ENCODE peak calls at places on chromosomes 5 and 9, in five cellular contexts. Z, C, E, L and T are unnamed samples.

GRCh38 chr5:93078082-93079038 is 502.7 kb downstream of the NR2F1-AS1 start:
- DNase-seq in Z (peak), C (peak), E (peak), L (no peak), T (no peak)

GRCh38 chr9:122217640-122218039 is 11.1 kb downstream of the LHX6 start:
- DNase-seq in Z (no peak), C (peak), E (no peak), L (no peak), T (no peak)

GRCh38 chr5:133232011-133232410 is 180.2 kb downstream of the HSPA4 start:
- DNase-seq in Z (no peak), C (no peak), E (no peak), L (no peak), T (no peak)

GRCh38 chr9:94729199-94729598 is 2.7 kb downstream of the AOPEP start:
- DNase-seq in Z (peak), C (no peak), E (no peak), L (peak), T (no peak)

GRCh38 chr9:109967651-109968331 is 187.8 kb downstream of the PALM2AKAP2 start:
- DNase-seq in Z (no peak), C (no peak), E (no peak), L (no peak), T (no peak)

GRCh38 chr9:124797343-124798103 is 20.6 kb downstream of the OLFML2A start:
- DNase-seq in Z (no peak), C (no peak), E (no peak), L (no peak), T (no peak)

GRCh38 chr9:71680189-71680983 is 87.9 kb downstream of the CEMIP2 start:
- DNase-seq in Z (peak), C (peak), E (no peak), L (no peak), T (no peak)

GRCh38 chr9:71812385-71812784 is 44.1 kb upstream of the CEMIP2 start:
- DNase-seq in Z (no peak), C (no peak), E (no peak), L (no peak), T (no peak)

GRCh38 chr5:126368239-126368812 is 54.9 kb upstream of the GRAMD2B start:
- DNase-seq in Z (no peak), C (peak), E (no peak), L (peak), T (no peak)

GRCh38 chr9:6121707-6122106 is 93.9 kb upstream of the IL33 start:
- DNase-seq in Z (no peak), C (no peak), E (no peak), L (no peak), T (no peak)

GRCh38 chr5:56358703-56359428 is 125.7 kb upstream of the ANKRD55 start:
- DNase-seq in Z (peak), C (peak), E (peak), L (no peak), T (no peak)

GRCh38 chr5:180098991-180099732 is 27.6 kb upstream of the RNF130 start:
- DNase-seq in Z (no peak), C (no peak), E (no peak), L (no peak), T (no peak)

GRCh38 chr5:177094224-177095087 is 7.7 kb downstream of the FGFR4 start:
- DNase-seq in Z (peak), C (peak), E (no peak), L (no peak), T (no peak)

GRCh38 chr5:10581867-10582511 is 18.1 kb downstream of the ANKRD33B start:
- DNase-seq in Z (no peak), C (no peak), E (no peak), L (no peak), T (peak)

GRCh38 chr5:38445374-38446028 is 110.9 kb downstream of the LIFR start:
- DNase-seq in Z (no peak), C (no peak), E (no peak), L (no peak), T (no peak)

GRCh38 chr5:36530249-36530648 is 76.2 kb upstream of the SLC1A3 start:
- DNase-seq in Z (no peak), C (no peak), E (no peak), L (no peak), T (no peak)

GRCh38 chr5:159332800-159333563 is 2.7 kb upstream of the IL12B start:
- DNase-seq in Z (no peak), C (no peak), E (no peak), L (no peak), T (no peak)

GRCh38 chr9:19788614-19789271 is at the start of gene SLC24A2:
- DNase-seq in Z (no peak), C (no peak), E (no peak), L (peak), T (no peak)

GRCh38 chr9:8134629-8135028 is 335.1 kb upstream of the DMAC1 start:
- DNase-seq in Z (no peak), C (no peak), E (no peak), L (no peak), T (no peak)

DNA sequence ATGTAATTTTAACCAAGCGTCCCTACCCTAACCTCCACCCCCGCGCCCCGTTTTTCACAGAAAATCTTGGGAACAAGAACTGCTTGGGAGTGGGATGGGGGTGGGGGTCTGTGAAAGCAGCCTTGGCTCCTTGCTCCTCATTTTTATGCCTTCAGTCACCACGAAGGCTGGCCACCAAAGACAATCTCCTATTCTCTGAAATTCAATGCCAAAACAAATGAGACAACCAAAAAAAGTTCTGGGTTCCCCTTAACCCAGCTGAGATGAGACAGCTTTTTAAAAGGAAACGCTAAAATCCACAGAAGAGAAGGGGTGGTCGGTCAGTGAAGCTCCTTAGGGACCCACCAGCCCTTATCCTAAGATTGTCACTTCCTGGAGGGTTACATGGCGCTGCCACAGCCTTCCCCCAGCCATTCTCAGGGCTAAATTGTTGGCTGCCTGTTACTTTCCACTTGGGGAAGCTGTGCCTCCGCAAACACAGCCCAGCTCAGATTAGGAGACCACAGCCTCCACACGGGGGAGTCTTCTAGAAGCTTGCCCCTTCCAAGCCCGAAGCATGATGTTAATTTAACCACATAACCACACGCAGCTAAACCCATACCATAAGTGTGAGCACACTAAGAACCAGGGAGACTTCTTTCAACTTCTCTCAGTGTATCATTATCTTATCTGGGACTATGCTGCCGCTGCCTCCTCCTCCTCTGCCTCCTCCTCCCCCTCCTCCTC is 136.3 kb downstream of the FOXD1 start:
- DNase-seq in Z (peak), C (no peak), E (no peak), L (peak), T (no peak)
- TF ChIP-seq REST in Z (no peak), C (no peak), E (no peak), L (no peak), T (no peak)

GRCh38 chr5:59542841-59543825 is 350.4 kb downstream of the PDE4D start:
- DNase-seq in Z (peak), C (no peak), E (no peak), L (no peak), T (no peak)
- TF ChIP-seq REST in Z (no peak), C (no peak), E (no peak), L (no peak), T (no peak)

GRCh38 chr9:115668506-115668905 is 485.1 kb upstream of the PAPPA start:
- DNase-seq in Z (peak), C (no peak), E (no peak), L (no peak), T (no peak)
- TF ChIP-seq REST in Z (no peak), C (no peak), E (no peak), L (no peak), T (no peak)

GRCh38 chr9:113913426-113914195 is 37.5 kb downstream of the ZNF618 start:
- DNase-seq in Z (no peak), C (no peak), E (no peak), L (no peak), T (no peak)

GRCh38 chr9:113910036-113910639 is 34.0 kb downstream of the ZNF618 start:
- DNase-seq in Z (no peak), C (no peak), E (no peak), L (no peak), T (no peak)

GRCh38 chr9:113915817-113916474 is 39.8 kb downstream of the ZNF618 start:
- DNase-seq in Z (no peak), C (no peak), E (no peak), L (no peak), T (no peak)

GRCh38 chr9:113911850-113912249 is 35.7 kb downstream of the ZNF618 start:
- DNase-seq in Z (no peak), C (no peak), E (no peak), L (no peak), T (no peak)

GRCh38 chr9:113912816-113913215 is 36.7 kb downstream of the ZNF618 start:
- DNase-seq in Z (no peak), C (no peak), E (no peak), L (no peak), T (no peak)
- TF ChIP-seq REST in Z (no peak), C (no peak), E (no peak), L (no peak), T (no peak)

DNA sequence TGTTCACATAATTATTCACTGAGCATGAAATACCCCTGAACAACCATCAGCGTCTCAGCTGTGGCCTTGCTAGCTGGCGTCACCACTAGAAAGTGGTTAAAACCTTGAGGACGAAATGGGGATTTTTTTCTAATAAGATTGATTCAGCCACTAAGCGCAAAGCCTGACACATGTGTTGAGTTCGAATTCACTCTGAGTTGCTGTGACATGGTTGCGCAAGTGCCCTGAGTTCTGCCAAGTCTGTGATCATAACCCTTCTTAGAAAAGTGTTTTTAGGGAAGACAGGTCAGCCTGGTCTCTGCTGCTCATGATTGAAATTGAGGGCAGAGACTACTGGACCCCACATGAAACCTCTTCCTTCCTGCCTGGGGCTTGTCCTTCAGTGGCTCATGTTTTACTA is 66.5 kb upstream of the CXCL14 start:
- DNase-seq in Z (no peak), C (no peak), E (no peak), L (no peak), T (no peak)
- TF ChIP-seq REST in Z (no peak), C (no peak), E (no peak), L (no peak), T (no peak)

GRCh38 chr9:15192856-15193255 is 114.2 kb downstream of the TTC39B start:
- DNase-seq in Z (no peak), C (no peak), E (no peak), L (no peak), T (no peak)
- TF ChIP-seq REST in Z (no peak), C (no peak), E (no peak), L (no peak), T (no peak)

GRCh38 chr5:135106610-135107009 is 72.6 kb upstream of the PITX1 start:
- DNase-seq in Z (no peak), C (no peak), E (no peak), L (no peak), T (no peak)

GRCh38 chr5:135108992-135109391 is 75.0 kb upstream of the PITX1 start:
- DNase-seq in Z (no peak), C (no peak), E (no peak), L (no peak), T (no peak)

GRCh38 chr5:135108569-135108968 is 74.5 kb upstream of the PITX1 start:
- DNase-seq in Z (no peak), C (no peak), E (no peak), L (no peak), T (no peak)

GRCh38 chr5:135107101-135107500 is 73.1 kb upstream of the PITX1 start:
- DNase-seq in Z (no peak), C (no peak), E (no peak), L (no peak), T (no peak)

DNA sequence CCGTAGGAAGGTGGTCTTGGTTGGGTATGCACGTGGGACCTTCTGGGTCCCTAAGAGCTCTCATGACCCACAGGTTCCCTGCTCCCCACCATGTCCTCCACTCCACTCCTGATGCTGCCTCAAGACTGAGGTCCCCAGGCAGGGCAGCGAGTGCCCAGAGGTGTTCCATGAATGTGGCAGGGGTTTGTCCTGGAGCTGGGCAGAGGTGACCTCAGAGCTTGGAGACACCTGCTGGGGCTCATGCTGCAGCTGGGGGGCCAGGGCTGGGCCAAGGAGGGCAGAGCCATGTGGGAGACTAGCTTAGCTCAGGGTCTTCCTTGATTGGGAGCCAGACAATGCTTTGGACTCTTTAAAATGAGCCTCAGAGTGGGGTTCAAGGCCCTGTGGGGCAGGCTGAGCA is 74.0 kb upstream of the PITX1 start:
- DNase-seq in Z (no peak), C (no peak), E (no peak), L (no peak), T (no peak)
- TF ChIP-seq REST in Z (no peak), C (no peak), E (no peak), L (no peak), T (no peak)

GRCh38 chr5:84091400-84091799 is 293.3 kb downstream of the EDIL3 start:
- DNase-seq in Z (peak), C (peak), E (no peak), L (no peak), T (no peak)

GRCh38 chr5:84085387-84086041 is 299.2 kb downstream of the EDIL3 start:
- DNase-seq in Z (no peak), C (no peak), E (no peak), L (no peak), T (no peak)

GRCh38 chr5:84086517-84086916 is 298.2 kb downstream of the EDIL3 start:
- DNase-seq in Z (no peak), C (no peak), E (no peak), L (no peak), T (no peak)

GRCh38 chr5:84092738-84093137 is 291.9 kb downstream of the EDIL3 start:
- DNase-seq in Z (no peak), C (no peak), E (no peak), L (no peak), T (no peak)

DNA sequence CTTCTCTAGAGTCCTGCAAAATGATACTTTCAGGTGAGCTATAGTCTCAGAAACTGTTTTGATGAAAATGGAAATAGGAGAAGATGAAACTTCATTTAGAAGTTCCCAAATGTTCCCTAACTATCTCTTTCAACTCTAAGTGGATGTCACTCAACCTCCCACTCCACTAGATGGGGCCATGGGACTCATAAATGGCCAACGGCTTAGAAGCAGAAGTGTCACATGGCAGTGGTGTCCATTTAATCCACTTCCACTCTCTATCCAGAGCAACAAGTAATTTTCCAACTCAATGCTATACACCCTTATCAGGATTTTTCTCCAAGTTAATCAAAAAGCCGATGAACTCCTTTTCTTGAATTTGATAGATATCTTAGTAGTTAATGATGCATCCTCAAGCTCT is 295.7 kb downstream of the EDIL3 start:
- DNase-seq in Z (peak), C (peak), E (peak), L (peak), T (peak)
- TF ChIP-seq REST in Z (no peak), C (no peak), E (no peak), L (no peak), T (no peak)

GRCh38 chr5:135398160-135398854 is 724 bp downstream of the MACROH2A1 start:
- DNase-seq in Z (peak), C (peak), E (peak), L (peak), T (no peak)

GRCh38 chr5:135399838-135400542 is 959 bp upstream of the MACROH2A1 start:
- DNase-seq in Z (no peak), C (no peak), E (no peak), L (peak), T (no peak)

GRCh38 chr5:135396459-135397055 is 2.5 kb downstream of the MACROH2A1 start:
- DNase-seq in Z (no peak), C (no peak), E (no peak), L (no peak), T (no peak)

GRCh38 chr5:135400866-135401265 is 1.8 kb upstream of the MACROH2A1 start:
- DNase-seq in Z (no peak), C (peak), E (no peak), L (peak), T (no peak)

DNA sequence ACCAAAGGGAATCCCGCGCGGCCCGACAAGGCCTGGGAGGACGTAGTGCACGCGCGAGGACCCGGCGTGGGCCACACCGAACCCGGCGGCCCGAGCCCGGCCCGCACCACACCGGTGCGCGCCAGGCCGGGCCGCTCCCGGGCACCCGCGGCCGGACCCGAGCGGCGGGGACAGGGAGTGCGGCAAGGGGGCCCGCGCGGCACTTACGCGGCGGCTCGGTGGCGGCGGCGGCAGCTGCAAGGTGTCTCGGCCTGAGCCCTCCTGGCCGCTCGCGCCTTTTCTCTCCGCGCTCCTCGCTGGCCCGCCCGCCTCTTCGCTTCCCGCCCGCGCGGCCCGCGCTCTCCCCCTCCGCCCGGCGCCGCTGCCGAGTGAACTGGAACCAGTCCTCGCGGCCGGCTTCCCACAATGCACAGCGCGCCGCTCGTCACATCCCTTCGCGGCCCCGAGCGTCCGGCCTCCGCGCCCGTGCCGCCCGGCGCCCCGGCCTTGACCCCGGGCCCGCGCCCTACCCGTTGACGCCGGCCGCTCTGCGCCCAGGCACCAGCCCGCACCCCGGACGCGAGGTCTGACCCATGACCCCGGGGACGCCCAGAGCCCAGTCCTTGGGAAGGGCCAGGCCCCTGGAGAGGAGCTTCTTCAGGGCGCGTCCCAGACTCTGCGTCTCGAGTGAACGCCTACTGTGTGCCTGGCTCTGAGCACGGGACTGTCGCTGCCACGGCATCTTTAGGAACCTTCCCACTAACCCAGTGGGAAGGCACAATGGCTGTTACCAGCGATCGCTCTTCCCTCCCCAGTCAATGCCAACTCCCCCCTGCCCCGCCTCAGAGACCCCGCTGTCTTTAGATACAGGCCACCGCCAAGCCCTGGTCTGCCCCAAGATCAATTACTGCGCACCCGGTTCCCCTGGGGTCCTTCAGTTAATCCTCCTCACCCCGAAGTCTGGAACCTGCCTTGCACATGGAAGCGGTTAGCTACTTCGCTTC is at the start of gene MACROH2A1:
- DNase-seq in Z (peak), C (peak), E (peak), L (peak), T (peak)
- TF ChIP-seq REST in Z (no peak), C (peak), E (no peak), L (no peak), T (peak)